ENCODE peak calls at places on chromosomes 12 and 14, in five cellular contexts. One of them, this sample, is unnamed.

GRCh38 chr12:52727037-52727436 is 23.7 kb upstream of the KRT77 start:
- DNase-seq in tibial artery: no peak
- DNase-seq in esophagus squamous epithelium: no peak
- DNase-seq in mesenchymal stem cell: no peak
- DNase-seq in CD14-positive monocyte: no peak
- DNase-seq in this sample: no peak

GRCh38 chr14:101035466-101036225 is 132.1 kb upstream of the RTL1 start:
- DNase-seq in tibial artery: peak
- DNase-seq in esophagus squamous epithelium: no peak
- DNase-seq in mesenchymal stem cell: no peak
- DNase-seq in CD14-positive monocyte: peak
- DNase-seq in this sample: no peak

GRCh38 chr12:124279846-124280360 is 15.0 kb upstream of the RFLNA start:
- DNase-seq in tibial artery: no peak
- DNase-seq in esophagus squamous epithelium: no peak
- DNase-seq in mesenchymal stem cell: no peak
- DNase-seq in CD14-positive monocyte: no peak
- DNase-seq in this sample: no peak

GRCh38 chr12:132484183-132484890 is 5.6 kb upstream of the FBRSL1 start:
- DNase-seq in tibial artery: no peak
- DNase-seq in esophagus squamous epithelium: no peak
- DNase-seq in mesenchymal stem cell: no peak
- DNase-seq in CD14-positive monocyte: no peak
- DNase-seq in this sample: peak

GRCh38 chr12:92085483-92086040 is 60.1 kb downstream of the BTG1 start:
- DNase-seq in tibial artery: no peak
- DNase-seq in esophagus squamous epithelium: no peak
- DNase-seq in mesenchymal stem cell: no peak
- DNase-seq in CD14-positive monocyte: no peak
- DNase-seq in this sample: no peak

GRCh38 chr12:49664591-49665146 is 41.3 kb downstream of the PRPF40B start:
- DNase-seq in tibial artery: no peak
- DNase-seq in esophagus squamous epithelium: no peak
- DNase-seq in mesenchymal stem cell: no peak
- DNase-seq in CD14-positive monocyte: no peak
- DNase-seq in this sample: no peak

GRCh38 chr14:89856871-89857345 is 97.6 kb downstream of the EFCAB11 start:
- DNase-seq in tibial artery: no peak
- DNase-seq in esophagus squamous epithelium: no peak
- DNase-seq in mesenchymal stem cell: peak
- DNase-seq in CD14-positive monocyte: no peak
- DNase-seq in this sample: no peak

GRCh38 chr14:81219821-81220487 is 805 bp downstream of the GTF2A1 start:
- DNase-seq in tibial artery: peak
- DNase-seq in esophagus squamous epithelium: no peak
- DNase-seq in mesenchymal stem cell: no peak
- DNase-seq in CD14-positive monocyte: no peak
- DNase-seq in this sample: peak

GRCh38 chr12:100715976-100716657 is 78.5 kb upstream of the ANO4 start:
- DNase-seq in tibial artery: no peak
- DNase-seq in esophagus squamous epithelium: no peak
- DNase-seq in mesenchymal stem cell: no peak
- DNase-seq in CD14-positive monocyte: no peak
- DNase-seq in this sample: no peak

GRCh38 chr12:16880864-16881285 is 274.9 kb upstream of the LMO3 start:
- DNase-seq in tibial artery: no peak
- DNase-seq in esophagus squamous epithelium: no peak
- DNase-seq in mesenchymal stem cell: no peak
- DNase-seq in CD14-positive monocyte: no peak
- DNase-seq in this sample: no peak

GRCh38 chr14:22626590-22626989 is 17.6 kb downstream of the OR6J1 start:
- DNase-seq in tibial artery: no peak
- DNase-seq in esophagus squamous epithelium: no peak
- DNase-seq in mesenchymal stem cell: no peak
- DNase-seq in CD14-positive monocyte: no peak
- DNase-seq in this sample: no peak

GRCh38 chr12:52354197-52354596 is 13.1 kb downstream of the KRT85 start:
- DNase-seq in tibial artery: peak
- DNase-seq in esophagus squamous epithelium: no peak
- DNase-seq in mesenchymal stem cell: no peak
- DNase-seq in CD14-positive monocyte: no peak
- DNase-seq in this sample: no peak

GRCh38 chr12:131840643-131841416 is 12.6 kb downstream of the MMP17 start:
- DNase-seq in tibial artery: no peak
- DNase-seq in esophagus squamous epithelium: no peak
- DNase-seq in mesenchymal stem cell: no peak
- DNase-seq in CD14-positive monocyte: no peak
- DNase-seq in this sample: no peak

GRCh38 chr12:130300725-130301124 is 37.0 kb upstream of the PIWIL1 start:
- DNase-seq in tibial artery: no peak
- DNase-seq in esophagus squamous epithelium: no peak
- DNase-seq in mesenchymal stem cell: no peak
- DNase-seq in CD14-positive monocyte: no peak
- DNase-seq in this sample: no peak

This sample was measured in psoas muscle.